ENCODE peak calls at places on chromosomes 5 and 9, in five cellular contexts. R, S, I, Z and E are unnamed samples. For H3K9me3, the result is how much of the 10 kb centered on the place peaks cover.

GRCh38 chr5:6820851-6821479 is 107.7 kb downstream of the TENT4A start:
- DNase-seq in R (no peak), S (no peak), I (no peak), Z (no peak), E (no peak)

GRCh38 chr9:128903871-128904371 is 16.9 kb upstream of the PHYHD1 start:
- DNase-seq in R (no peak), S (no peak), I (no peak), Z (no peak), E (no peak)

GRCh38 chr9:14616188-14616982 is 76.8 kb downstream of the ZDHHC21 start:
- DNase-seq in R (no peak), S (no peak), I (no peak), Z (no peak), E (no peak)

GRCh38 chr9:122107291-122107805 is 14.2 kb upstream of the TTLL11 start:
- DNase-seq in R (no peak), S (peak), I (no peak), Z (no peak), E (no peak)

GRCh38 chr9:71896762-71897161 is 14.2 kb downstream of the ABHD17B start:
- DNase-seq in R (no peak), S (no peak), I (no peak), Z (no peak), E (no peak)

GRCh38 chr5:170117736-170118135 is 12.0 kb downstream of the FOXI1 start:
- DNase-seq in R (no peak), S (no peak), I (no peak), Z (no peak), E (no peak)

GRCh38 chr5:53425598-53426516 is 54.6 kb upstream of the FST start:
- DNase-seq in R (no peak), S (no peak), I (no peak), Z (no peak), E (no peak)

GRCh38 chr9:101977614-101978210 is 239.3 kb upstream of the GRIN3A start:
- DNase-seq in R (no peak), S (no peak), I (no peak), Z (no peak), E (no peak)

GRCh38 chr5:172918421-172919371 is 40.5 kb upstream of the RPL26L1 start:
- DNase-seq in R (no peak), S (no peak), I (no peak), Z (no peak), E (no peak)

GRCh38 chr5:172769598-172770373 is 1.2 kb downstream of the DUSP1 start:
- DNase-seq in R (no peak), S (peak), I (peak), Z (peak), E (no peak)

GRCh38 chr5:157354825-157355224 is 88.9 kb downstream of the CYFIP2 start:
- DNase-seq in R (no peak), S (no peak), I (no peak), Z (no peak), E (no peak)

GRCh38 chr5:176538505-176538806 is 1.3 kb upstream of the RNF44 start:
- DNase-seq in R (no peak), S (no peak), I (no peak), Z (no peak), E (no peak)

GRCh38 chr5:119255571-119256356 is 100.1 kb upstream of the TNFAIP8 start:
- DNase-seq in R (no peak), S (no peak), I (no peak), Z (no peak), E (no peak)

GRCh38 chr9:108002296-108003056 is 512.9 kb upstream of the KLF4 start:
- DNase-seq in R (no peak), S (no peak), I (peak), Z (no peak), E (peak)

GRCh38 chr5:149939572-149939971 is 5.0 kb downstream of the PDE6A start:
- DNase-seq in R (no peak), S (no peak), I (no peak), Z (no peak), E (no peak)

GRCh38 chr5:41128291-41128690 is 57.1 kb upstream of the MROH2B start:
- DNase-seq in R (no peak), S (no peak), I (no peak), Z (no peak), E (no peak)

GRCh38 chr9:117775576-117775975 is 71.4 kb downstream of the TLR4 start:
- DNase-seq in R (no peak), S (no peak), I (no peak), Z (no peak), E (no peak)

GRCh38 chr9:119963258-119963797 is 594.1 kb upstream of the BRINP1 start:
- DNase-seq in R (no peak), S (no peak), I (no peak), Z (peak), E (peak)

GRCh38 chr5:74641778-74642542 is 1.4 kb upstream of the ENC1 start:
- DNase-seq in R (peak), S (no peak), I (peak), Z (no peak), E (no peak)

GRCh38 chr5:132388244-132389050 is 18.9 kb downstream of the SLC22A5 start:
- DNase-seq in R (peak), S (peak), I (peak), Z (no peak), E (no peak)

GRCh38 chr5:9104576-9105339 is 441.1 kb downstream of the SEMA5A start:
- DNase-seq in R (no peak), S (no peak), I (no peak), Z (no peak), E (no peak)

GRCh38 chr5:58983496-58983895 is 400.6 kb downstream of the RAB3C start:
- DNase-seq in R (no peak), S (no peak), I (no peak), Z (no peak), E (no peak)

GRCh38 chr9:129630967-129631672 is 5.2 kb downstream of the NTMT1 start:
- DNase-seq in R (no peak), S (no peak), I (no peak), Z (no peak), E (peak)

GRCh38 chr9:87529666-87530065 is 32.0 kb downstream of the DAPK1 start:
- DNase-seq in R (no peak), S (no peak), I (no peak), Z (no peak), E (no peak)

GRCh38 chr9:18554244-18554643 is 80.3 kb downstream of the ADAMTSL1 start:
- DNase-seq in R (no peak), S (no peak), I (no peak), Z (no peak), E (no peak)

GRCh38 chr5:80072103-80073073 is 37.2 kb downstream of the THBS4 start:
- DNase-seq in R (no peak), S (no peak), I (no peak), Z (no peak), E (no peak)

GRCh38 chr5:81167078-81167477 is 66.0 kb upstream of the CKMT2 start:
- DNase-seq in R (no peak), S (no peak), I (no peak), Z (no peak), E (no peak)

GRCh38 chr5:173514666-173515065 is 101.8 kb downstream of the BOD1 start:
- DNase-seq in R (no peak), S (no peak), I (no peak), Z (no peak), E (no peak)

GRCh38 chr5:43400082-43400481 is 12.1 kb downstream of the CCL28 start:
- DNase-seq in R (no peak), S (no peak), I (no peak), Z (no peak), E (no peak)

GRCh38 chr9:36928670-36929349 is 105.3 kb downstream of the PAX5 start:
- DNase-seq in R (no peak), S (no peak), I (no peak), Z (no peak), E (no peak)

GRCh38 chr5:169716287-169716686 is 79.2 kb downstream of the DOCK2 start:
- DNase-seq in R (no peak), S (no peak), I (no peak), Z (no peak), E (no peak)

GRCh38 chr9:95446984-95447383 is 69.8 kb downstream of the PTCH1 start:
- DNase-seq in R (no peak), S (no peak), I (no peak), Z (no peak), E (no peak)

GRCh38 chr9:4826417-4827166 is 33.8 kb downstream of the RCL1 start:
- DNase-seq in R (no peak), S (no peak), I (no peak), Z (no peak), E (no peak)

GRCh38 chr9:91714020-91714721 is 235.9 kb downstream of the ROR2 start:
- DNase-seq in R (peak), S (peak), I (peak), Z (no peak), E (peak)

GRCh38 chr9:29233193-29233592 is 1659.9 kb upstream of the C9orf72 start:
- DNase-seq in R (no peak), S (no peak), I (no peak), Z (no peak), E (no peak)

GRCh38 chr9:29230931-29231330 is 1657.7 kb upstream of the C9orf72 start:
- DNase-seq in R (no peak), S (no peak), I (no peak), Z (no peak), E (no peak)
- TF ChIP-seq CTCF in R (no peak), S (no peak), I (no peak), Z (no peak), E (no peak)

DNA sequence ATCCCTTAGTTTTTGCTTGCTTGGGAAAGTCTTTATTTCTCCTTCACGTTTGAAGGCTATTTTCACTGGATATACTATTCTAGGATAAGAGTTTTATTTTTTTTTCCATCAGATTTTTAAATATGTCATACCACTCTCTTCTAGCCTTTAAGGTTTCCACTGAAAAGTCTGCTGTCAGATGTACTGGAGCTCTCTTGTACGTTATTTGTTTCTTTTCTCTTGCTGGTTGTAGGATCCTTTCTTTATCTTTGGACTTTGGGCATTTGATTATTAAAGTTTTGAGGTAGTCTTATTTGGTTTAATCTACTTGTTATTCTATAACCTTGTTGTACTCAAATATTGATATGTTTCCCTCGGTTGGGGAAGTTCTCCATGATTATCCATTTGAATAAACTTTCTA is 848.4 kb upstream of the COX7C start:
- DNase-seq in R (no peak), S (no peak), I (no peak), Z (no peak), E (no peak)
- H3K9me3 ChIP-seq in R (under half), S (under half), I (under half), Z (under half), E (half or more)

GRCh38 chr5:111774525-111774924 is 17.5 kb upstream of the NREP start:
- DNase-seq in R (no peak), S (no peak), I (no peak), Z (peak), E (peak)
- TF ChIP-seq CTCF in R (no peak), S (no peak), I (no peak), Z (no peak), E (no peak)

DNA sequence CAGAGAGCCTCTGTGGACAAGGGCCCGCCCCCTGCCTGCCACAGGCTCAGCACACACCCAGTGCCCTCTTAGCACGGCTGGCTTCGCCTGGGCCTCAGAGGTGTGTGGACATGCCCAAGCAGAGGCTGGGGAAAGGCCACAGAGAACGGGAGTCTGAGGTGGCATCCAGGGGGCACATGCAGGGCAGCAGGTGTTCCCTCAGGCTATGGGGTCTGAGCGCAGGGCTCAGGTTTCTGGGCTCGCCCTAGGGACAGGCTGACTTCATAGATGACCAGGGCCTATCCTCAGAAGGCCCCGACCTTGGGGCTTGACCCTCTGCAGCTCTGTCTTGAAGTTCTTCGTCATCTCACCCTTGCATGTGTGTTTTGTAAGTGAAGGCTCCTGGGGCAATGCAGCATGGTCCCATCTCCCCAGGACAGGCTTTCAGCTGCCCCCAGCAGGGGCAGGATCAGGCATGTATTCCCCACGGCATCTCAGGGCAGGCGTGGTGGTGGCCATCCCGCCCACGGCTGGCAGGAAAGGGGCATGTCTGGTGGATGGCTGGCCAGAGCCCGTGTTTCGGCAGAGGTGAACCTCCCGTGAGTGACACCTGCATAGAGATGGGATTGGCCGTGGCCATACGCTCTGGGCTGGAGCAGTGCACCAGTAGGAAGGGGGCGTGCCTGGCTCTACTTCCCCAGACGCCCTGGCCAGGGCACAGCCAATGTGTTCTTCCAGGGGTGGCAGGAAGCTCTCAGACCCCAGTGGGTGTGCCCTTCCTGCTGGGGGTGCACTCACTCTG is 138.9 kb downstream of the ZNF354C start:
- DNase-seq in R (no peak), S (no peak), I (peak), Z (no peak), E (no peak)
- H3K9me3 ChIP-seq in R (under half), S (under half), I (under half), Z (under half), E (under half)

GRCh38 chr5:36398137-36398536 is 96.4 kb upstream of the RANBP3L start:
- DNase-seq in R (no peak), S (no peak), I (no peak), Z (no peak), E (no peak)
- TF ChIP-seq CTCF in R (peak), S (peak), I (peak), Z (peak), E (peak)

GRCh38 chr5:141351591-141351990 is 1.7 kb downstream of the PCDHGB1 start:
- DNase-seq in R (no peak), S (no peak), I (no peak), Z (no peak), E (no peak)
- H3K9me3 ChIP-seq in R (under half), S (half or more), I (under half), Z (half or more), E (under half)

GRCh38 chr9:6105738-6106137 is 90.3 kb upstream of the RANBP6 start:
- DNase-seq in R (no peak), S (no peak), I (no peak), Z (no peak), E (no peak)

GRCh38 chr9:6109571-6109970 is 94.1 kb upstream of the RANBP6 start:
- DNase-seq in R (no peak), S (no peak), I (no peak), Z (no peak), E (no peak)

GRCh38 chr9:6109986-6110385 is 94.6 kb upstream of the RANBP6 start:
- DNase-seq in R (no peak), S (no peak), I (no peak), Z (no peak), E (no peak)

DNA sequence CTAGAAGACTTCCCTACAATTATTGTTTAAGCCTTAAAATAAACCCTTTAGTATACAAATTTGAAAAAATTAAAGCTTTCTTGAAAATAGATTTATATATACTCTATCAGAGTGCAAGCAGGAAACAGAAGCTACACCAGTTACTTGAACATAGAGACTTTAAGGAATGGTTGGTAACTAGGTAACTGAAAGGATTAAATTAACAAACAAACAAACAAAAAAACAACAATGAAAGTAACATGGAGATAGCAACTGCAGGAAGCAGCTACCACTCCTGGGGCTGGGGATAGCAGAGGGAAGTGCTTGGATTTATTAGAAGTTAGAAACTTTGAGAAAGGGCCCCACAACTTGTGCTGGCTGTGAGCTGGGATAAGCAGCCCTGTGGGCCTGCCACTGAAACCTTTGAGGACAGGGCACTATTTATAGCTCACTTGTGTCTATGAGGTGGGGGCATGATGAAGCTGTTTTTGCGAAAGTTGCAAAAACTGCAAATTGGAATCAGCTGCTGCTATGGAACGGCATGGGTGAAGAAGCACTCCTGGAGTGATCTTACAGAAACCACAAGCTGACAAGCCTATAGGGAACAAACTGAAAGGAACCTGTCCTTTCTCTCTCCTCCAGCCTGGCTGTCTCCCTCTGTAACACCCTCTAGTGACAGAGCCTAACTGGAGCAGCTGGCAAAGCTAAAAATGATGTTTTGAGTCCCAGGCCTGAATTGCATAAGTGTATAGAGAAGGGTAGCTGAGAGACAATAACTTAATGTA is 91.3 kb upstream of the RANBP6 start:
- DNase-seq in R (no peak), S (no peak), I (no peak), Z (no peak), E (no peak)
- TF ChIP-seq CTCF in R (peak), S (no peak), I (no peak), Z (peak), E (peak)

GRCh38 chr5:54924487-54924886 is 60.9 kb downstream of the ESM1 start:
- DNase-seq in R (no peak), S (no peak), I (no peak), Z (no peak), E (no peak)
- H3K9me3 ChIP-seq in R (under half), S (under half), I (under half), Z (under half), E (under half)